ENCODE peak calls at places on chromosomes 12 and 14, in seven cellular contexts. F is GM12865, Q is astrocyte of the spinal cord, I is cardiac muscle cell, L is fibroblast of mammary gland, A is WTC11, O is left lung. U is an unnamed sample.

GRCh38 chr14:100898935-100899840 is 4.3 kb downstream of the RTL1 start:
- DNase-seq in F (no peak), Q (no peak), I (peak), L (no peak), A (peak), O (peak), U (no peak)

GRCh38 chr14:78633747-78634146 is 463.6 kb downstream of the NRXN3 start:
- DNase-seq in F (no peak), Q (no peak), I (no peak), L (no peak), A (peak), O (no peak), U (no peak)

GRCh38 chr12:5807538-5808219 is 137.4 kb downstream of the ANO2 start:
- DNase-seq in F (no peak), Q (no peak), I (no peak), L (no peak), A (no peak), O (no peak), U (no peak)

GRCh38 chr12:182381-182883 is 31.5 kb downstream of the SLC6A12 start:
- DNase-seq in F (no peak), Q (peak), I (peak), L (peak), A (no peak), O (peak), U (no peak)

GRCh38 chr14:33765251-33765650 is 185.6 kb downstream of the EGLN3 start:
- DNase-seq in F (no peak), Q (peak), I (peak), L (no peak), A (peak), O (no peak), U (no peak)

GRCh38 chr12:107955966-107956643 is 173.0 kb upstream of the WSCD2 start:
- DNase-seq in F (no peak), Q (no peak), I (no peak), L (no peak), A (no peak), O (no peak), U (no peak)

GRCh38 chr12:20356048-20356447 is 12.3 kb upstream of the PDE3A start:
- DNase-seq in F (no peak), Q (no peak), I (no peak), L (no peak), A (no peak), O (no peak), U (no peak)

GRCh38 chr12:53728206-53728605 is 954 bp upstream of the CALCOCO1 start:
- DNase-seq in F (no peak), Q (no peak), I (no peak), L (no peak), A (no peak), O (no peak), U (no peak)

GRCh38 chr14:26527095-26527494 is 70.7 kb downstream of the NOVA1 start:
- DNase-seq in F (peak), Q (peak), I (no peak), L (peak), A (no peak), O (no peak), U (no peak)

GRCh38 chr12:31970199-31970598 is 11.0 kb downstream of the RESF1 start:
- DNase-seq in F (no peak), Q (no peak), I (no peak), L (no peak), A (no peak), O (no peak), U (no peak)

GRCh38 chr14:54278665-54279295 is 118.0 kb upstream of the CDKN3 start:
- DNase-seq in F (no peak), Q (no peak), I (no peak), L (no peak), A (no peak), O (no peak), U (no peak)

GRCh38 chr12:52796839-52797528 is 1.1 kb upstream of the KRT3 start:
- DNase-seq in F (no peak), Q (no peak), I (no peak), L (no peak), A (no peak), O (no peak), U (no peak)

GRCh38 chr14:89912667-89913211 is 41.8 kb downstream of the EFCAB11 start:
- DNase-seq in F (no peak), Q (peak), I (peak), L (peak), A (no peak), O (no peak), U (no peak)

GRCh38 chr14:71196921-71197320 is 289.7 kb downstream of the PCNX1 start:
- DNase-seq in F (no peak), Q (no peak), I (no peak), L (no peak), A (no peak), O (no peak), U (no peak)

GRCh38 chr14:20458031-20458789 is 3.0 kb downstream of the PIP4P1 start:
- DNase-seq in F (no peak), Q (no peak), I (no peak), L (no peak), A (no peak), O (no peak), U (no peak)

GRCh38 chr14:105026033-105026785 is 5.3 kb upstream of the CDCA4 start:
- DNase-seq in F (peak), Q (peak), I (no peak), L (peak), A (no peak), O (no peak), U (peak)

GRCh38 chr12:14384783-14385638 is 19.5 kb downstream of the ATF7IP start:
- DNase-seq in F (peak), Q (peak), I (peak), L (peak), A (peak), O (no peak), U (peak)

GRCh38 chr12:124829008-124829707 is 34.5 kb downstream of the SCARB1 start:
- DNase-seq in F (no peak), Q (peak), I (peak), L (peak), A (no peak), O (peak), U (no peak)

GRCh38 chr14:94886931-94887330 is 117.0 kb upstream of the GSC start:
- DNase-seq in F (no peak), Q (no peak), I (no peak), L (no peak), A (no peak), O (no peak), U (no peak)

GRCh38 chr14:55454264-55455151 is 14.1 kb upstream of the TBPL2 start:
- DNase-seq in F (peak), Q (peak), I (peak), L (peak), A (no peak), O (no peak), U (no peak)

GRCh38 chr14:103100281-103101121 is 6.0 kb downstream of the EXOC3L4 start:
- DNase-seq in F (peak), Q (no peak), I (no peak), L (no peak), A (peak), O (peak), U (no peak)

GRCh38 chr14:90970167-90970600 is 90.3 kb downstream of the RPS6KA5 start:
- DNase-seq in F (peak), Q (peak), I (peak), L (peak), A (no peak), O (no peak), U (no peak)

GRCh38 chr12:43848786-43849185 is 12.9 kb downstream of the TMEM117 start:
- DNase-seq in F (no peak), Q (no peak), I (no peak), L (peak), A (no peak), O (no peak), U (no peak)

GRCh38 chr12:65603428-65604351 is 220.6 kb upstream of the HMGA2 start:
- DNase-seq in F (no peak), Q (peak), I (peak), L (peak), A (no peak), O (no peak), U (no peak)

GRCh38 chr12:66804555-66804954 is 125.7 kb upstream of the GRIP1 start:
- DNase-seq in F (no peak), Q (no peak), I (no peak), L (no peak), A (no peak), O (no peak), U (no peak)

GRCh38 chr12:79347852-79348251 is 342.9 kb downstream of the PAWR start:
- DNase-seq in F (no peak), Q (no peak), I (no peak), L (no peak), A (no peak), O (no peak), U (no peak)

GRCh38 chr12:8628731-8629130 is 16.1 kb upstream of the AICDA start:
- DNase-seq in F (peak), Q (no peak), I (no peak), L (no peak), A (no peak), O (no peak), U (no peak)

GRCh38 chr14:23359722-23360447 is 5.1 kb downstream of the EFS start:
- DNase-seq in F (no peak), Q (no peak), I (no peak), L (no peak), A (no peak), O (no peak), U (no peak)

GRCh38 chr12:79514730-79515525 is 175.8 kb downstream of the PAWR start:
- DNase-seq in F (no peak), Q (peak), I (peak), L (peak), A (no peak), O (no peak), U (no peak)

GRCh38 chr14:45426685-45427282 is 173.8 kb upstream of the MIS18BP1 start:
- DNase-seq in F (peak), Q (peak), I (peak), L (peak), A (no peak), O (no peak), U (peak)

GRCh38 chr12:53495903-53496751 is 3.1 kb downstream of the MAP3K12 start:
- DNase-seq in F (no peak), Q (peak), I (peak), L (peak), A (peak), O (no peak), U (no peak)

GRCh38 chr12:16611146-16611545 is 5.2 kb upstream of the LMO3 start:
- DNase-seq in F (peak), Q (no peak), I (no peak), L (no peak), A (no peak), O (no peak), U (no peak)

GRCh38 chr12:1922985-1923384 is 4.5 kb upstream of the CACNA2D4 start:
- DNase-seq in F (peak), Q (no peak), I (no peak), L (no peak), A (no peak), O (no peak), U (no peak)

GRCh38 chr14:87896393-87897380 is 96.3 kb downstream of the GALC start:
- DNase-seq in F (peak), Q (peak), I (peak), L (peak), A (no peak), O (no peak), U (peak)
- TF ChIP-seq CTCF in F (peak), Q (peak), I (peak), L (peak), A (peak), O (peak), U (peak)

GRCh38 chr14:88551094-88551870 is 3.5 kb downstream of the PTPN21 start:
- DNase-seq in F (no peak), Q (peak), I (peak), L (peak), A (peak), O (peak), U (peak)
- TF ChIP-seq CTCF in F (no peak), Q (peak), I (peak), L (peak), A (no peak), O (no peak), U (no peak)

GRCh38 chr14:106317593-106317992 is 791.2 kb downstream of the TMEM121 start:
- DNase-seq in F (no peak), Q (no peak), I (no peak), L (no peak), A (no peak), O (no peak), U (no peak)

GRCh38 chr14:106318700-106319099 is 792.3 kb downstream of the TMEM121 start:
- DNase-seq in F (peak), Q (no peak), I (no peak), L (no peak), A (no peak), O (no peak), U (peak)
- TF ChIP-seq CTCF in F (peak), Q (no peak), I (no peak), L (no peak), A (no peak), O (no peak), U (peak)

DNA sequence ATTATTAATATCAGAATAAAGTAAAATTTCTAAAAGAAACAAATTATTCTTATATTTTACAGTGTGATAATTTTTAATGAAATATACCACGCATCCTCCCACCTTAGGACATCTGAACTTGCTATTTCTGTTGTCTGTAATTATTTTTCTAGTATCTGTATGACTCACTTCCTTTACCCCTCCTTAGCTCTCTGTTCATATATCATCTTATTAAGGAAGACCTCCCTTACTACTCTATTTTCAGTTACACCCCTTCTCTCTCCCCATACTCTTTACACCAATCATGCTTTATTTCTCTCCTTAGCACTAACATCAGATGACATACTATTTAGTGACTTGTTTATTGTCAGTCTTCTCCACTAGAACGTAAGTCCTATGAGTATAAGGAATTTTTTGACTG is 34.2 kb upstream of the C12orf50 start:
- DNase-seq in F (peak), Q (peak), I (peak), L (peak), A (no peak), O (no peak), U (peak)
- TF ChIP-seq CTCF in F (no peak), Q (no peak), I (no peak), L (no peak), A (no peak), O (no peak), U (no peak)

GRCh38 chr14:96264850-96265249 is 8.8 kb downstream of the BDKRB1 start:
- DNase-seq in F (no peak), Q (no peak), I (peak), L (peak), A (peak), O (no peak), U (no peak)
- TF ChIP-seq CTCF in F (no peak), Q (peak), I (peak), L (peak), A (no peak), O (peak), U (no peak)

GRCh38 chr14:92971601-92972180 is 48.7 kb downstream of the CHGA start:
- DNase-seq in F (no peak), Q (no peak), I (no peak), L (no peak), A (no peak), O (no peak), U (no peak)

GRCh38 chr14:92973798-92974372 is 50.9 kb downstream of the CHGA start:
- DNase-seq in F (no peak), Q (no peak), I (no peak), L (peak), A (no peak), O (no peak), U (no peak)

GRCh38 chr14:92976268-92976667 is 53.3 kb downstream of the CHGA start:
- DNase-seq in F (no peak), Q (no peak), I (no peak), L (no peak), A (no peak), O (no peak), U (no peak)

GRCh38 chr14:92974541-92975345 is 51.8 kb downstream of the CHGA start:
- DNase-seq in F (no peak), Q (no peak), I (no peak), L (no peak), A (no peak), O (no peak), U (no peak)

GRCh38 chr14:92973265-92973797 is 50.4 kb downstream of the CHGA start:
- DNase-seq in F (peak), Q (peak), I (peak), L (peak), A (peak), O (no peak), U (no peak)
- TF ChIP-seq CTCF in F (peak), Q (peak), I (peak), L (peak), A (peak), O (peak), U (peak)

DNA sequence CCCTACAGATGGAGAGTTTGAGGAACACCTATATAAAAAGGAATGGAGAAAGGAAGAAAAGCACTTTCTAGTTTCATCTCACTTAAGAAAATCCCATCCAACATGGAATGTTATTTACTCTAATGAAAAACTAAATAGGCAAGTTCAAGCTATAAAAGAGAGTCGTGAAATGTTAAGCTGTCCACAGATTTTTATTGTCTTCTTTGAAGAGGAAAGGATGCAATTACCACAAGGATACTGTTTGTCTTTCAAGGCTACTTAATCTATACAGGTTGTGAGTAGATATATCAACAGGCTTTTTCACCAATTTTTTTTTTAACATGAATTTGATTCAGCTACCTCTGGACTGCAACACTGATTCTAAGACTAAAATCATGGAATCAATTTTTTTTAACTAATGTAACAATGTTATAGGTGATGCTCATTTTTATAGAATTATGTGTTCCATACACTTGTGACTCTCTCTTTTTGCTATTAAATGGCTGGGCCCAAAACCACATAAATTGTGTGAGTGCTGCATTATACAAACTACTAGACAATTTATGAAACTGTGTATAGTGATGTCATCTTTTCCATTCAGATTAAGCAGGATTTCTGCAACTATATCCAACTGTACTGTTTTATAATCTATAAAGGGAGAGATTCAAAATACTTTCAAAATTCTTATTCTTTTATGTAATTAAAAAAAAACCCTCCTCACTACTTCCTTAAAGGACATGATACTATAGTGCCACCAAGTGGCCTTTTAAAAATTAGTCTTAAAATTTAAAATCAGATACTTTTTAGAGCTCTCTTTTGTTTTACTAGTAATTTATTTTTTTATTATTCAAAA is 26.7 kb upstream of the BMAL2 start:
- DNase-seq in F (peak), Q (peak), I (peak), L (peak), A (no peak), O (no peak), U (no peak)
- TF ChIP-seq CTCF in F (peak), Q (peak), I (peak), L (peak), A (no peak), O (no peak), U (peak)

GRCh38 chr14:99730876-99731351 is 46.8 kb downstream of the CYP46A1 start:
- DNase-seq in F (no peak), Q (no peak), I (no peak), L (no peak), A (peak), O (peak), U (no peak)

GRCh38 chr14:99728231-99728920 is 44.3 kb downstream of the CYP46A1 start:
- DNase-seq in F (no peak), Q (no peak), I (no peak), L (no peak), A (peak), O (peak), U (no peak)

GRCh38 chr14:99731536-99732435 is 47.7 kb downstream of the CYP46A1 start:
- DNase-seq in F (no peak), Q (no peak), I (no peak), L (no peak), A (peak), O (peak), U (no peak)

GRCh38 chr14:99728981-99729451 is 44.9 kb downstream of the CYP46A1 start:
- DNase-seq in F (no peak), Q (no peak), I (no peak), L (no peak), A (peak), O (peak), U (no peak)

GRCh38 chr14:99729991-99730875 is 46.1 kb downstream of the CYP46A1 start:
- DNase-seq in F (peak), Q (peak), I (no peak), L (peak), A (peak), O (peak), U (peak)
- TF ChIP-seq CTCF in F (peak), Q (peak), I (peak), L (peak), A (peak), O (peak), U (peak)

DNA sequence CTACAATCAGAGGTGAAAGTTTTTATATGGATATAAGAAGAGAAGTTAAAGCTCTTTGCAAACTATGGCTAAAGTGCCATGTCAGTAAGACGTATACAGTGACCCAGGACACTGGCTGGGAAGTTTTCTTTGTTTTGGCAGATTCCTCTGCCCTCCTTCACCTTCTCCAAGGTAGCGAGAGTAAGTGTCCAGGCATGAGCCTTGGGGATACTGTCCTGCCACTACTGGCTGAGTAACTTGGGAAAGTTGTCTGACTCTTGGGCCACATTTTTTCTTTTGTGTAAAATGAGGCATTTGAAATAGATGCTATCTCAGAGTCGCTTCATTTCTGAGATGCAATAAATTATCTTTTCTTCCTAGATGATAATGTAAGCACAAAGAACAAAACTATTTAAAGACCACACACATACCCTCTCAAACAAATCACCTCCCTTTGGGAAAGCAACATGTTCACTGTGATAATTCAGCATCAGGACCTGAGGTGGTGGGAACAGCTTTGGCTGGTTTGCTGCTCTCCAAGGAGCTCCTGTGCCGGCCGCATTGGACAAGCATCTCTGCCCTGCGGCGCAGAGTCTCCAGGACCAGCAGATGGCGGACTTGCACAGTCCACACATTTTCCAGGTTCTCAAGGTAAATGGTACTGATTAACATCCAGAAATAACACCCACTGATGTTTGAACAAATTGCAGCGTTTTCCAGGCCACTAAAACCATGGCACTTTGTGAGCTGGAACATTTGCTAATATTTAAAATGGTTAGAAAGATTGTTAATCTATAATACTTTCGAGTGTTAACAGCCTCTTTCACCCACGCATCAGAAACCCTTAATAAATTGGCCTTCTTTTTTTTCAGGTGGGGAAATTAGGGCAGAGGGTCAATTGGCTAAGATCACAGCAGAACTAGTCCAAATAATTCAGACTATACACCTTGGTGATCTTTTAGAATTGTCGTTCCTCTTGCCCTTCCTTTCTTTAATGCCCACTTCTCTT is 106.2 kb downstream of the PTCSC3 start:
- DNase-seq in F (peak), Q (peak), I (peak), L (peak), A (peak), O (peak), U (peak)
- TF ChIP-seq CTCF in F (peak), Q (peak), I (peak), L (peak), A (peak), O (peak), U (peak)